ENCODE peak calls at places on chromosomes 2 and 18, in seven cellular contexts. A, L, N, P, K, V and E are unnamed samples.

GRCh38 chr2:101238930-101239759 is 13.5 kb upstream of the CNOT11 start:
- DNase-seq in A (no peak), L (no peak), N (no peak), P (no peak), K (no peak), V (peak), E (no peak)

GRCh38 chr2:140759431-140760156 is 1371.2 kb downstream of the LRP1B start:
- DNase-seq in A (no peak), L (no peak), N (no peak), P (no peak), K (no peak), V (no peak), E (no peak)

GRCh38 chr18:58004317-58004716 is 39.7 kb upstream of the NEDD4L start:
- DNase-seq in A (peak), L (no peak), N (no peak), P (peak), K (no peak), V (peak), E (no peak)

GRCh38 chr18:59959079-59959478 is 59.3 kb downstream of the PMAIP1 start:
- DNase-seq in A (no peak), L (no peak), N (no peak), P (no peak), K (no peak), V (peak), E (no peak)

GRCh38 chr18:5475252-5475651 is 68.5 kb downstream of the EPB41L3 start:
- DNase-seq in A (no peak), L (no peak), N (no peak), P (peak), K (no peak), V (no peak), E (no peak)

GRCh38 chr2:191688934-191689695 is 11.2 kb downstream of the NABP1 start:
- DNase-seq in A (peak), L (peak), N (no peak), P (peak), K (no peak), V (peak), E (no peak)

GRCh38 chr2:64905338-64906024 is 83.7 kb upstream of the SLC1A4 start:
- DNase-seq in A (peak), L (peak), N (no peak), P (no peak), K (no peak), V (peak), E (no peak)

GRCh38 chr18:13178197-13178596 is 40.4 kb upstream of the LDLRAD4 start:
- DNase-seq in A (no peak), L (no peak), N (no peak), P (no peak), K (no peak), V (no peak), E (no peak)

GRCh38 chr2:82494744-82495143 is 1964.3 kb downstream of the SUCLG1 start:
- DNase-seq in A (no peak), L (no peak), N (no peak), P (peak), K (no peak), V (no peak), E (no peak)

GRCh38 chr18:73831688-73832087 is 315.9 kb downstream of the FBXO15 start:
- DNase-seq in A (no peak), L (no peak), N (no peak), P (no peak), K (no peak), V (no peak), E (no peak)

GRCh38 chr2:64978514-64979268 is 10.5 kb upstream of the SLC1A4 start:
- DNase-seq in A (peak), L (peak), N (no peak), P (peak), K (no peak), V (peak), E (no peak)